ENCODE peak calls at places on chromosome 15, in ten cellular contexts. R is SJSA1; G is HCEC 1CT; T is germinal center; U is retina; M is GM04503; C is activated CD4-positive, alpha-beta T cell treated with anti-CD3 and anti-CD28 coated beads, Interleukin-2, amount 50 U/mL, for 24 hours; Q is A172; O is left lung; H is activated CD8-positive, alpha-beta memory T cell treated with anti-CD3 and anti-CD28 coated beads, Interleukin-2, amount 50 U/mL, for 4 hours. N is an unnamed sample.

GRCh38 chr15:75904241-75904631 is 558 bp downstream of the FBXO22 start:
- DNase-seq in U (no peak), Q (peak), O (peak), R (no peak), T (peak), G (peak), H (no peak), C (no peak), M (peak), N (peak)

GRCh38 chr15:58526647-58527192 is 94.9 kb downstream of the LIPC start:
- DNase-seq in T (no peak), H (no peak), G (no peak), Q (no peak), M (no peak), U (no peak), O (no peak), R (no peak), C (no peak), N (no peak)

GRCh38 chr15:93330862-93331544 is 242.0 kb upstream of the RGMA start:
- DNase-seq in G (no peak), O (no peak), M (no peak), T (no peak), C (no peak), R (no peak), Q (no peak), H (no peak), U (no peak), N (no peak)

GRCh38 chr15:64149424-64150235 is 1.9 kb upstream of the SNX22 start:
- DNase-seq in G (peak), T (peak), O (no peak), H (no peak), U (no peak), C (no peak), R (no peak), Q (no peak), M (no peak), N (no peak)

GRCh38 chr15:55407631-55407948 is 569 bp downstream of the CCPG1 start:
- DNase-seq in T (no peak), H (no peak), C (no peak), O (no peak), M (no peak), R (no peak), U (no peak), Q (peak), G (peak), N (peak)

GRCh38 chr15:49864251-49864650 is 243.4 kb downstream of the DTWD1 start:
- DNase-seq in C (no peak), H (no peak), M (no peak), Q (no peak), R (no peak), G (peak), U (no peak), T (no peak), O (no peak), N (no peak)

GRCh38 chr15:98904466-98905048 is 103.0 kb downstream of the PGPEP1L start:
- DNase-seq in Q (peak), H (no peak), R (peak), T (peak), O (no peak), M (peak), U (peak), G (peak), C (no peak), N (peak)

GRCh38 chr15:82666606-82667005 is 19.4 kb upstream of the CPEB1 start:
- DNase-seq in O (no peak), U (no peak), T (no peak), C (no peak), H (no peak), Q (no peak), G (no peak), M (no peak), R (no peak), N (no peak)

GRCh38 chr15:89642106-89642505 is 13.2 kb downstream of the KIF7 start:
- DNase-seq in R (no peak), G (no peak), H (no peak), C (no peak), T (no peak), U (no peak), O (no peak), Q (no peak), M (no peak), N (no peak)

GRCh38 chr15:71219646-71220045 is 104.4 kb downstream of the THSD4 start:
- DNase-seq in R (peak), C (no peak), U (no peak), M (peak), O (no peak), G (peak), H (no peak), T (no peak), Q (no peak), N (no peak)

GRCh38 chr15:89898628-89899302 is 5.0 kb upstream of the AP3S2 start:
- DNase-seq in G (peak), Q (peak), T (peak), H (peak), R (no peak), C (no peak), U (no peak), M (no peak), O (no peak), N (peak)

N was measured in iPS-NIHi11.